ENCODE peak calls at places on chromosomes 6 and 20, in four cellular contexts. R is A549, I is K562, Z is GM12878. O is an unnamed sample.
A peak's percentile ranks its signal among the peaks of the same experiment; 100 is the strongest.

GRCh38 chr20:19506021-19506420 is 252.0 kb upstream of the RIN2 start:
- DNase-seq in Z (no peak), I (no peak), R (no peak), O (no peak)

GRCh38 chr20:35560541-35560940 is 18.7 kb downstream of the ERGIC3 start:
- DNase-seq in R (no peak), I (no peak), Z (no peak), O (no peak)

GRCh38 chr6:107698146-107698545 is 126.0 kb downstream of the SCML4 start:
- DNase-seq in R (no peak), I (no peak), Z (no peak), O (no peak)

GRCh38 chr20:34111057-34111711 is 859 bp downstream of the EIF2S2 start:
- DNase-seq in I (no peak), R (no peak), Z (no peak), O (peak; percentile 13)

GRCh38 chr6:104789770-104790190 is 69.9 kb downstream of the HACE1 start:
- DNase-seq in Z (no peak), I (peak; percentile 17), R (peak; percentile 9), O (peak; percentile 41)

GRCh38 chr6:167517546-167517945 is 192.7 kb downstream of the TTLL2 start:
- DNase-seq in Z (no peak), R (no peak), I (no peak), O (no peak)

GRCh38 chr20:20894280-20894679 is 181.8 kb upstream of the RALGAPA2 start:
- DNase-seq in R (no peak), I (no peak), Z (no peak), O (no peak)

GRCh38 chr6:70413829-70414494 is 654 bp downstream of the FAM135A start:
- DNase-seq in I (peak; percentile 19), Z (no peak), R (peak; percentile 9), O (peak; percentile 43)

GRCh38 chr20:6533828-6534388 is 233.6 kb upstream of the BMP2 start:
- DNase-seq in Z (no peak), I (no peak), R (no peak), O (peak; percentile 4)

GRCh38 chr20:8234580-8234979 is 102.5 kb downstream of the PLCB1 start:
- DNase-seq in R (no peak), Z (no peak), I (no peak), O (no peak)

GRCh38 chr20:17735206-17735804 is 35.5 kb downstream of the BANF2 start:
- DNase-seq in Z (no peak), R (no peak), I (no peak), O (no peak)

GRCh38 chr6:624979-625378 is 31.9 kb downstream of the HUS1B start:
- DNase-seq in Z (peak; percentile 36), I (peak; percentile 22), R (no peak), O (peak; percentile 57)

GRCh38 chr6:37262446-37263026 is 4.6 kb upstream of the TMEM217 start:
- DNase-seq in I (no peak), R (no peak), Z (no peak), O (no peak)

GRCh38 chr6:159890802-159891201 is at the start of gene MAS1:
- DNase-seq in R (no peak), Z (no peak), I (no peak), O (no peak)

GRCh38 chr6:79625746-79626145 is 5.4 kb upstream of the SH3BGRL2 start:
- DNase-seq in Z (no peak), I (no peak), R (no peak), O (no peak)

GRCh38 chr20:50049442-50050026 is 63.4 kb downstream of the UBE2V1 start:
- DNase-seq in Z (no peak), R (no peak), I (no peak), O (no peak)

GRCh38 chr6:85703359-85703758 is 60.7 kb upstream of the SYNCRIP start:
- DNase-seq in R (no peak), I (no peak), Z (no peak), O (no peak)

GRCh38 chr6:42509765-42510164 is 54.1 kb upstream of the UBR2 start:
- DNase-seq in Z (no peak), I (no peak), R (no peak), O (no peak)

GRCh38 chr20:34636648-34637047 is 40.2 kb downstream of the PIGU start:
- DNase-seq in I (no peak), Z (no peak), R (no peak), O (no peak)

GRCh38 chr6:18260448-18261106 is 3.8 kb downstream of the DEK start:
- DNase-seq in R (no peak), I (no peak), Z (peak; percentile 64), O (no peak)

GRCh38 chr6:110033749-110034636 is 55.9 kb downstream of the GPR6 start:
- DNase-seq in Z (no peak), R (no peak), I (no peak), O (no peak)

GRCh38 chr6:142542704-142543233 is 241.0 kb downstream of the ADGRG6 start:
- DNase-seq in I (peak; percentile 21), R (no peak), Z (no peak), O (peak; percentile 8)

GRCh38 chr6:161079566-161080262 is 88.1 kb downstream of the MAP3K4 start:
- DNase-seq in I (peak; percentile 30), Z (no peak), R (no peak), O (no peak)

GRCh38 chr20:25242231-25242630 is 5.7 kb upstream of the PYGB start:
- DNase-seq in Z (no peak), I (no peak), R (no peak), O (no peak)

GRCh38 chr20:25237610-25238318 is 10.1 kb upstream of the PYGB start:
- DNase-seq in I (peak; percentile 77), R (peak; percentile 100), Z (no peak), O (no peak)

GRCh38 chr20:25236450-25237304 is 11.2 kb upstream of the PYGB start:
- DNase-seq in R (no peak), I (no peak), Z (no peak), O (no peak)

GRCh38 chr20:25239387-25240370 is 8.2 kb upstream of the PYGB start:
- DNase-seq in I (no peak), Z (no peak), R (no peak), O (no peak)

GRCh38 chr20:25238319-25239037 is 9.4 kb upstream of the PYGB start:
- DNase-seq in R (no peak), I (no peak), Z (no peak), O (no peak)
- H3K4me2 ChIP-seq in R (peak overlapping the region; percentile 72), I (peak overlapping the region; percentile 51), Z (no peak overlapping the region), O (no peak overlapping the region)

GRCh38 chr6:149636116-149636515 is 12.4 kb downstream of the KATNA1 start:
- DNase-seq in I (no peak), R (no peak), Z (no peak), O (peak; percentile 41)
- TF ChIP-seq REST in I (no peak), R (no peak), Z (no peak), O (no peak)

GRCh38 chr6:54244430-54244829 is 63.8 kb upstream of the TINAG start:
- DNase-seq in Z (no peak), I (no peak), R (peak; percentile 7), O (peak; percentile 60)
- TF ChIP-seq CTCF in Z (peak; percentile 37), I (no peak), R (peak; percentile 52), O (peak; percentile 49)

DNA sequence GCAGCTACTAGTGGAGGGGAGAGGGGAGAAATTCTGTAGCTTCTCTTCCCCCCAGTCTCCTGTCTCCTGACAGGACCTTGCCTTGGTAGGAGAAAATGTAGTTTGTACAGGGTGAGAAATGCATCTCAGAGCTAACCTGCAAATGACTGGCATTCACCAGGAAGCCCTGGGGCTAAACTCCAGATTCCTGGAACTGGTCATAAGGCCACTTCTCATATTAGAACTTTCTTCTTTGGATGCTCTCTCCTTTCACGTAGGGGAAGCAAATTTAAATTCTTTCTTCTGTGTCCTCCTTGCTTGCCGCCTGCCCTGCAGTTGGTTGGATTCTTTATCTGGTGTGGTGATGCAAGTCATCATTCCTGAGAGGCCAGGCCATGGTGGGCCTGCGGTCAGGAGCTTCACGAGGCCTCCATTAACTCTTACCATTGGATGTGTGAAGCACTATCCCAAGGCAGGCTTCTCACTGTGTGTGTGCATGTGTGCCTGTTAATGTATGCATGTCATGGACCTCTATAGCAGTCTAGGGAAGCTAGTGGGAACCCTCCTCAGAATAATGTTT is 182.0 kb downstream of the PHF3 start:
- DNase-seq in I (no peak), R (no peak), Z (no peak), O (no peak)
- H3K4me2 ChIP-seq in I (no peak overlapping the region), R (no peak overlapping the region), Z (no peak overlapping the region), O (no peak overlapping the region)

O was measured in GM23338.